ENCODE peak calls at places on chromosomes 16 and 17, in eight cellular contexts. C is activated T-cell treated with anti-CD3 and anti-CD28 coated beads, Interleukin-2, amount 50 U/mL, for 4 hours; L is fibroblast of lung; W is Right ventricle myocardium superior; Y is C1 segment of cervical spinal cord; N is SHP77 treated with DMSO at 0.1 percent for 48 hours; T is left cardiac atrium; E is NCI-H2171 treated with DMSO at 0.1 percent for 48 hours. O is an unnamed sample.

GRCh38 chr16:50667497-50668367 is 13.4 kb downstream of the SNX20 start:
- DNase-seq in C (no peak), L (no peak), W (no peak), Y (no peak), N (no peak), T (no peak), E (no peak), O (no peak)

GRCh38 chr16:57262841-57263584 is 18.0 kb downstream of the ARL2BP start:
- DNase-seq in C (no peak), L (no peak), W (no peak), Y (peak; percentile 44), N (no peak), T (peak; percentile 12), E (no peak), O (no peak)

GRCh38 chr17:34434065-34434464 is 71.0 kb upstream of the CCL1 start:
- DNase-seq in C (no peak), L (no peak), W (no peak), Y (peak; percentile 3), N (no peak), T (no peak), E (no peak), O (no peak)

GRCh38 chr16:48047273-48047672 is 108.5 kb downstream of the ABCC12 start:
- DNase-seq in C (no peak), L (no peak), W (no peak), Y (no peak), N (no peak), T (no peak), E (no peak), O (no peak)

GRCh38 chr17:2253768-2254406 is 49.7 kb downstream of the SMG6 start:
- DNase-seq in C (no peak), L (no peak), W (no peak), Y (no peak), N (no peak), T (no peak), E (no peak), O (no peak)

GRCh38 chr16:87017388-87018012 is 299.7 kb downstream of the C16orf95 start:
- DNase-seq in C (no peak), L (peak; percentile 85), W (no peak), Y (no peak), N (no peak), T (no peak), E (no peak), O (peak; percentile 84)

GRCh38 chr17:75077490-75078096 is 10.2 kb upstream of the SLC16A5 start:
- DNase-seq in C (peak; percentile 32), L (no peak), W (peak; percentile 90), Y (peak; percentile 31), N (no peak), T (peak; percentile 86), E (no peak), O (no peak)

GRCh38 chr16:85148959-85149358 is 36.7 kb upstream of the CIBAR2 start:
- DNase-seq in C (no peak), L (no peak), W (no peak), Y (no peak), N (peak; percentile 51), T (no peak), E (peak; percentile 75), O (no peak)

GRCh38 chr16:81604960-81605383 is 160.4 kb downstream of the CMIP start:
- DNase-seq in C (no peak), L (peak; percentile 50), W (no peak), Y (no peak), N (no peak), T (no peak), E (no peak), O (no peak)

GRCh38 chr16:73056383-73056782 is 8.5 kb upstream of the ZFHX3 start:
- DNase-seq in C (no peak), L (no peak), W (no peak), Y (no peak), N (no peak), T (no peak), E (no peak), O (no peak)

GRCh38 chr16:3797904-3798811 is 80.8 kb upstream of the TRAP1 start:
- DNase-seq in C (no peak), L (no peak), W (no peak), Y (no peak), N (no peak), T (no peak), E (no peak), O (no peak)

GRCh38 chr17:34842235-34842634 is 119.0 kb downstream of the CCT6B start:
- DNase-seq in C (no peak), L (no peak), W (no peak), Y (no peak), N (no peak), T (no peak), E (no peak), O (no peak)

GRCh38 chr16:31118223-31119155 is 1.0 kb downstream of the KAT8 start:
- DNase-seq in C (no peak), L (peak; percentile 52), W (no peak), Y (no peak), N (no peak), T (no peak), E (no peak), O (peak; percentile 56)

GRCh38 chr17:55458977-55459376 is 37.3 kb upstream of the MMD start:
- DNase-seq in C (peak; percentile 8), L (peak; percentile 73), W (no peak), Y (no peak), N (no peak), T (no peak), E (no peak), O (no peak)

GRCh38 chr16:11431915-11432465 is 86.7 kb downstream of the RMI2 start:
- DNase-seq in C (no peak), L (peak; percentile 38), W (no peak), Y (no peak), N (no peak), T (no peak), E (no peak), O (no peak)

GRCh38 chr16:89860747-89861304 is 12.6 kb upstream of the TCF25 start:
- DNase-seq in C (peak; percentile 73), L (peak; percentile 27), W (peak; percentile 80), Y (peak; percentile 8), N (peak; percentile 19), T (peak; percentile 66), E (peak; percentile 49), O (no peak)

GRCh38 chr17:82003411-82004381 is 19.0 kb downstream of the CENPX start:
- DNase-seq in C (no peak), L (peak; percentile 89), W (peak; percentile 67), Y (no peak), N (no peak), T (peak; percentile 82), E (no peak), O (peak; percentile 83)

GRCh38 chr16:278863-279366 is 1.5 kb upstream of the ARHGDIG start:
- DNase-seq in C (no peak), L (peak; percentile 6), W (no peak), Y (no peak), N (peak; percentile 23), T (no peak), E (peak; percentile 71), O (no peak)

GRCh38 chr17:71188811-71189492 is 931.9 kb upstream of the SOX9 start:
- DNase-seq in C (no peak), L (peak; percentile 96), W (no peak), Y (no peak), N (no peak), T (no peak), E (no peak), O (peak; percentile 84)

GRCh38 chr17:78170692-78171590 is 2.6 kb downstream of the SYNGR2 start:
- DNase-seq in C (no peak), L (no peak), W (no peak), Y (no peak), N (no peak), T (no peak), E (no peak), O (no peak)

GRCh38 chr17:13986855-13987254 is 82.4 kb upstream of the COX10 start:
- DNase-seq in C (no peak), L (no peak), W (no peak), Y (no peak), N (no peak), T (no peak), E (no peak), O (no peak)

GRCh38 chr17:78979780-78980623 is at the start of gene LGALS3BP:
- DNase-seq in C (no peak), L (peak; percentile 82), W (peak; percentile 86), Y (peak; percentile 77), N (peak; percentile 98), T (peak; percentile 81), E (peak; percentile 83), O (peak; percentile 46)

GRCh38 chr17:47813077-47813476 is 8.5 kb downstream of the OSBPL7 start:
- DNase-seq in C (no peak), L (no peak), W (no peak), Y (no peak), N (no peak), T (no peak), E (no peak), O (no peak)

GRCh38 chr16:66858740-66859396 is 14.7 kb downstream of the CA7 start:
- DNase-seq in C (no peak), L (peak; percentile 28), W (peak; percentile 79), Y (no peak), N (peak; percentile 33), T (peak; percentile 80), E (no peak), O (no peak)

GRCh38 chr17:62671553-62671952 is 44.1 kb downstream of the MRC2 start:
- DNase-seq in C (no peak), L (no peak), W (no peak), Y (no peak), N (peak; percentile 65), T (no peak), E (no peak), O (no peak)

O was measured in skeletal muscle cell.